ENCODE peak calls at places on chromosomes 12 and 14, in four cellular contexts. J is HFF-Myc, P is brain microvascular endothelial cell, G is gastrocnemius medialis. W is an unnamed sample.

GRCh38 chr12:109927622-109928021 is 27.5 kb downstream of the TCHP start:
- DNase-seq in J (no peak), G (no peak), P (peak), W (no peak)

GRCh38 chr14:74904623-74905503 is 18.2 kb downstream of the RPS6KL1 start:
- DNase-seq in G (no peak), P (no peak), J (no peak), W (no peak)

GRCh38 chr12:47773062-47773857 is at the start of gene SLC48A1:
- DNase-seq in J (no peak), P (no peak), G (peak), W (no peak)

GRCh38 chr12:55930771-55931316 is at the start of gene DGKA:
- DNase-seq in J (peak), G (no peak), P (peak), W (no peak)

GRCh38 chr12:26113853-26114719 is 10.8 kb downstream of the BHLHE41 start:
- DNase-seq in G (peak), P (peak), J (no peak), W (peak)

GRCh38 chr12:20457582-20457981 is 89.2 kb downstream of the PDE3A start:
- DNase-seq in G (no peak), J (no peak), P (no peak), W (no peak)

GRCh38 chr14:63598821-63599220 is 42.9 kb downstream of the WDR89 start:
- DNase-seq in J (no peak), P (no peak), G (no peak), W (no peak)

GRCh38 chr14:61438860-61439765 is 117.7 kb downstream of the PRKCH start:
- DNase-seq in G (peak), J (no peak), P (peak), W (peak)

DNA sequence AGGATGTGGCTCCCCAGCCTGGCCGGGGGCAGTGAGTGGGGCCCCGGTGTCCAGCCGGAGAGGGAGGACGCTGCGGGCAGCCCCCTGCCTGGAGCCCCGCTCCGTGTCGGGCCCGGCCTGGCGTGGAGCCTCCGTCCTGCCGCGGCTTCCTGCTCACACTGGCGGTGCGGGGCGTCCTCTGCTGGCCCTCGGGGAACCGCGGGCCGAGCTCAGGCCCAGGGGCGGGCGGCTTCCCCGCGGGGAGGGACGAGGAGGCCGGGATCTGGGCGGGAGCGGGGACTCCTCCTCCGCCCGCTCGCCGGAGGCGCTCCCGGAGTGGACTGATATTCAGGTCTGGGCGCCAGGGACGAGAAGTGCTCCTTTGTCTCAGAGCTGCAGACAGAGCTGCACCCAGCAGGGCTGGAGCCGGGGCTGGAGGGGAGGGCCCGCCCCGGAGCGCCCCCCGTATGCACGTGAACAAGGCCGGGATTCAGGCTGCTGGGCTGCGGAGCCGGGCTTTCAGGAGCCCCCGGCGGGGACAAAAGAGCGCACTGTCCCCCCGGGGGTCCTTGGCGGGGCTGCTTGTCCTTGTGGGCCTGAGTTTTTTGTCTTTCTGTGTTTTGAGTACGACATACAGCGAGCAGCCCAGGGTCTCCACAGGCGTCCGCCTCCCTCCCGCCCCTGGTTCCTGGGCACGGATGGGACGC is 2.3 kb downstream of the MMP17 start:
- DNase-seq in J (no peak), P (peak), G (peak), W (peak)
- TF ChIP-seq CTCF in J (peak), P (peak), G (peak), W (peak)

DNA sequence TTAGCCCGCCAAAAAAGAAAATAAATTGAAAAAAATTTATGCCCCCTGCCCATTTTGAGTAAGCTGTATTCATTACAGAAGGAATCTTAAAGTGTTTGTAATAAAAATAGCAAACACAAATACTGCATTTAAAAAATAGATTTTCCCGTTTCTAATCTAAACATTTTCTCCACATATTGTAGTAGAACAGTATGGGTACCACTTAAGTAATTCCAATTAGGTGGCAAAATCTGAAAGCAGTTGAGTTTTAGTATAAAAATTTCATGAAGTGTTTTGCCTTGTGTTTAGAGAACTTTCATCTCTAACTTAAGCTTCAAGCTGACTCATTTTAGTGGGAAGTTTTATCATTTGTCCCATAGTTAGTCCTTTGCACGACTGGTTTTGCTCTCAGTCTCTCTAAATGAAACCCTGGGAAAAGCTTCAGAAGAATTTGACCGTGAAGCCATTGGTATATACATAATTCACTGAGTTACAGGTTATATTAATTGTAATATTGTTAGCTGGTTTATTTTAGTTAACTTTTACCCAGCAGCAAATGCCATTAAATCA is 214.6 kb downstream of the ERC1 start:
- DNase-seq in P (peak), G (no peak), J (no peak), W (peak)
- H3K4me3 ChIP-seq in P (no peak), G (no peak), J (no peak), W (no peak)

GRCh38 chr12:118022728-118023109 is 6.2 kb downstream of the RFC5 start:
- DNase-seq in P (no peak), G (no peak), J (no peak), W (no peak)

GRCh38 chr12:118017926-118018325 is 1.4 kb downstream of the RFC5 start:
- DNase-seq in P (no peak), J (no peak), G (no peak), W (no peak)

GRCh38 chr12:118016424-118017264 is at the start of gene RFC5:
- DNase-seq in J (peak), P (peak), G (peak), W (peak)

GRCh38 chr12:118023461-118023860 is 7.0 kb downstream of the RFC5 start:
- DNase-seq in P (no peak), J (no peak), G (no peak), W (no peak)

DNA sequence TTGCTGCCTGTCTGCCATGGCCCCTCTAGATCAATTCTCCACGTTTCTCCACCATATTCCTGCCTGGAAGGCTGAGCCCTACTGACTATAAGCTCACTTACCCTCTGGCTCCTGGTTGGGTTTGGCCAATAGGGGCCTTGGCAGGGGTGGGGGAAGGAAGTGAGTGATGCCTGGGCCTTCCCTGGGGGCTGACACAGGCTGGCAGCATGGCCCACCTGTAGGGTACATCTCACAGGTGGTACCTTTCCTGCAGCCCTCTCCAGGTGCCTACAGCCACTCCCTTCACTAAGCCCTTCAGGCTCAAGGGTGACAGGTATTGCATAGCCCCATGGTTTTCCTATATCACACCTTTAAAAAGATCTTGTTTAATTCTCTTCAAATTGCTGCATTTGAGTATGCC is 3.5 kb downstream of the RFC5 start:
- DNase-seq in P (no peak), G (no peak), J (no peak), W (no peak)
- TF ChIP-seq CTCF in P (no peak), G (no peak), J (no peak), W (no peak)

GRCh38 chr14:89040438-89041244 is 216.2 kb downstream of the TTC8 start:
- DNase-seq in J (no peak), G (peak), P (peak), W (peak)
- H3K4me3 ChIP-seq in J (peak), G (peak), P (peak), W (peak)

DNA sequence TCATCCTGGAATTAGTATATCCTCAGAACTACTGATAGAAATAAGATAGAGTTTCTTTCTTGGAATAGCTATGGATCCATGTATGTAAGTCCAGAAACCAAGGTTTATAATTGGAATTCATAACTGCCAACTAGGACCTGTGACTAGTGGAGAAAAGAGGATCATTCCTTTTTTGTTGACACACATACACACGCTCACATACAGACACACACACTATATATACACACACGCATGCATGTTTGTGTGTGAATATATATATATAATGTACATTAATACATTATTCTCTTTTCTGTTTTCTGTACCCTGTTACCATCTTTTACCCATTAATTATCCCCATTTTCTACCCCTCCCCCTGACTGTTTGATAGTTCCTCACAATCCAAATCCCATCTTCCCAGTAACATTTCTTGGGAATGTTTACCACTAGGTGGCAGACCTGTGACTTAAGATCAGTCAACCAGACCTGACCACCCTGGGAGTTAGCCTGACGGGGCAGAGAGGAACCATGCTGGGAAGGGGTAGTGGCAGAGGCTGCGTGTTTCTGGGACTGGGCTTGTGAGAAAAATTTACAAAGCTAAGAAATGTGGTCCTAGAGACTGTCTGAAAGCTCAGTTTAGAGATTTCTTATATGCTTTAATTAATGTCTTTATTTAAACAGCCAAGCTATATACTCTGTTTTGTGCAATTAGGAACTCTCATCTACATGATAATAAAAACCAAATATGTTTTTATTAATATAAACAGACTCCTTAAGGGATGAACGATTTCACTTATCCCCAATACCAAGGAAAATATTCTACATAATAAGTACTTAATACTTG is 308.0 kb downstream of the PPFIA2 start:
- DNase-seq in J (peak), G (no peak), P (peak), W (peak)
- TF ChIP-seq CTCF in J (peak), G (no peak), P (peak), W (peak)

GRCh38 chr14:102544745-102545460 is 35.3 kb upstream of the ANKRD9 start:
- DNase-seq in J (no peak), G (no peak), P (no peak), W (no peak)

GRCh38 chr14:102541771-102542170 is 32.2 kb upstream of the ANKRD9 start:
- DNase-seq in G (no peak), P (no peak), J (no peak), W (no peak)

GRCh38 chr14:102547067-102547466 is 37.5 kb upstream of the ANKRD9 start:
- DNase-seq in J (no peak), G (no peak), P (no peak), W (no peak)

GRCh38 chr14:102544034-102544744 is 34.6 kb upstream of the ANKRD9 start:
- DNase-seq in G (no peak), J (no peak), P (no peak), W (no peak)

GRCh38 chr14:102545461-102546265 is 36.1 kb upstream of the ANKRD9 start:
- DNase-seq in J (peak), P (no peak), G (no peak), W (peak)
- H3K4me3 ChIP-seq in J (peak), P (no peak), G (no peak), W (no peak)